ENCODE peak calls at places on chromosome 2, in nine cellular contexts. S, L, T, Q, I, O, Z, M and D are unnamed samples.

GRCh38 chr2:146850746-146851145 is 994.1 kb upstream of the ACVR2A start:
- DNase-seq in S (no peak), L (no peak), T (no peak), Q (no peak), I (no peak), O (no peak), Z (no peak), M (no peak), D (no peak)

GRCh38 chr2:111032721-111033532 is 87.8 kb upstream of the BCL2L11 start:
- DNase-seq in S (no peak), L (no peak), T (no peak), Q (no peak), I (no peak), O (no peak), Z (no peak), M (peak), D (peak)

GRCh38 chr2:226548706-226549105 is 250.9 kb downstream of the IRS1 start:
- DNase-seq in S (no peak), L (no peak), T (no peak), Q (no peak), I (no peak), O (no peak), Z (no peak), M (no peak), D (peak)

GRCh38 chr2:173126819-173127218 is 51.2 kb downstream of the MAP3K20 start:
- DNase-seq in S (no peak), L (no peak), T (no peak), Q (peak), I (no peak), O (no peak), Z (no peak), M (no peak), D (no peak)

GRCh38 chr2:11677146-11678055 is 7.4 kb upstream of the NTSR2 start:
- DNase-seq in S (no peak), L (peak), T (no peak), Q (no peak), I (no peak), O (peak), Z (no peak), M (no peak), D (no peak)

GRCh38 chr2:229153307-229153706 is 117.8 kb downstream of the PID1 start:
- DNase-seq in S (no peak), L (no peak), T (no peak), Q (no peak), I (no peak), O (no peak), Z (no peak), M (peak), D (no peak)

GRCh38 chr2:128304330-128304714 is 14.3 kb downstream of the HS6ST1 start:
- DNase-seq in S (no peak), L (no peak), T (no peak), Q (no peak), I (no peak), O (no peak), Z (no peak), M (no peak), D (no peak)

GRCh38 chr2:85971369-85971768 is 82.6 kb upstream of the ST3GAL5 start:
- DNase-seq in S (no peak), L (no peak), T (no peak), Q (peak), I (no peak), O (no peak), Z (no peak), M (no peak), D (peak)

GRCh38 chr2:175251425-175252041 is 70.0 kb upstream of the ATP5MC3 start:
- DNase-seq in S (no peak), L (no peak), T (peak), Q (peak), I (no peak), O (no peak), Z (peak), M (no peak), D (peak)

GRCh38 chr2:62354771-62355550 is 151.0 kb downstream of the TMEM17 start:
- DNase-seq in S (peak), L (no peak), T (no peak), Q (no peak), I (no peak), O (no peak), Z (no peak), M (no peak), D (no peak)

GRCh38 chr2:230541934-230542380 is 126.0 kb downstream of the SP100 start:
- DNase-seq in S (no peak), L (no peak), T (no peak), Q (no peak), I (no peak), O (no peak), Z (no peak), M (no peak), D (no peak)